ENCODE peak calls at places on chromosomes 6 and 20, in five cellular contexts. One of them, this sample, is unnamed.

GRCh38 chr6:45569210-45569945 is 191.6 kb upstream of the SUPT3H start:
- DNase-seq in effector CD8-positive, alpha-beta T cell: no peak
- DNase-seq in endothelial cell of umbilical vein: no peak
- DNase-seq in A172: peak
- DNase-seq in activated T-cell treated with anti-CD3 and anti-CD28 coated beads, Interleukin-2, amount 50 U/mL, for 72 hours: no peak
- DNase-seq in this sample: peak

GRCh38 chr6:29762781-29763214 is 39.6 kb downstream of the HLA-F start:
- DNase-seq in endothelial cell of umbilical vein: no peak
- DNase-seq in effector CD8-positive, alpha-beta T cell: no peak
- DNase-seq in A172: no peak
- DNase-seq in activated T-cell treated with anti-CD3 and anti-CD28 coated beads, Interleukin-2, amount 50 U/mL, for 72 hours: no peak
- DNase-seq in this sample: no peak

GRCh38 chr6:119379809-119380208 is 30.2 kb upstream of the MAN1A1 start:
- DNase-seq in effector CD8-positive, alpha-beta T cell: no peak
- DNase-seq in activated T-cell treated with anti-CD3 and anti-CD28 coated beads, Interleukin-2, amount 50 U/mL, for 72 hours: no peak
- DNase-seq in endothelial cell of umbilical vein: no peak
- DNase-seq in A172: no peak
- DNase-seq in this sample: no peak

GRCh38 chr6:17908831-17909230 is 78.6 kb downstream of the KIF13A start:
- DNase-seq in endothelial cell of umbilical vein: no peak
- DNase-seq in effector CD8-positive, alpha-beta T cell: no peak
- DNase-seq in activated T-cell treated with anti-CD3 and anti-CD28 coated beads, Interleukin-2, amount 50 U/mL, for 72 hours: no peak
- DNase-seq in A172: no peak
- DNase-seq in this sample: no peak

GRCh38 chr6:45075246-45075645 is 252.9 kb upstream of the RUNX2 start:
- DNase-seq in effector CD8-positive, alpha-beta T cell: no peak
- DNase-seq in activated T-cell treated with anti-CD3 and anti-CD28 coated beads, Interleukin-2, amount 50 U/mL, for 72 hours: no peak
- DNase-seq in endothelial cell of umbilical vein: peak
- DNase-seq in A172: peak
- DNase-seq in this sample: no peak

GRCh38 chr20:47318027-47318595 is 38.4 kb downstream of the ZMYND8 start:
- DNase-seq in activated T-cell treated with anti-CD3 and anti-CD28 coated beads, Interleukin-2, amount 50 U/mL, for 72 hours: no peak
- DNase-seq in endothelial cell of umbilical vein: no peak
- DNase-seq in A172: peak
- DNase-seq in effector CD8-positive, alpha-beta T cell: no peak
- DNase-seq in this sample: no peak

GRCh38 chr6:140485740-140486467 is 1111.5 kb upstream of the CITED2 start:
- DNase-seq in effector CD8-positive, alpha-beta T cell: no peak
- DNase-seq in A172: peak
- DNase-seq in activated T-cell treated with anti-CD3 and anti-CD28 coated beads, Interleukin-2, amount 50 U/mL, for 72 hours: no peak
- DNase-seq in endothelial cell of umbilical vein: peak
- DNase-seq in this sample: no peak

GRCh38 chr20:992801-993535 is 9.1 kb downstream of the RSPO4 start:
- DNase-seq in A172: no peak
- DNase-seq in endothelial cell of umbilical vein: no peak
- DNase-seq in activated T-cell treated with anti-CD3 and anti-CD28 coated beads, Interleukin-2, amount 50 U/mL, for 72 hours: no peak
- DNase-seq in effector CD8-positive, alpha-beta T cell: no peak
- DNase-seq in this sample: no peak

GRCh38 chr6:153872946-153873345 is 166.1 kb upstream of the OPRM1 start:
- DNase-seq in activated T-cell treated with anti-CD3 and anti-CD28 coated beads, Interleukin-2, amount 50 U/mL, for 72 hours: no peak
- DNase-seq in endothelial cell of umbilical vein: no peak
- DNase-seq in A172: peak
- DNase-seq in effector CD8-positive, alpha-beta T cell: no peak
- DNase-seq in this sample: no peak

GRCh38 chr6:167031082-167031709 is 32.0 kb downstream of the CEP43 start:
- DNase-seq in A172: peak
- DNase-seq in effector CD8-positive, alpha-beta T cell: no peak
- DNase-seq in endothelial cell of umbilical vein: no peak
- DNase-seq in activated T-cell treated with anti-CD3 and anti-CD28 coated beads, Interleukin-2, amount 50 U/mL, for 72 hours: no peak
- DNase-seq in this sample: no peak

GRCh38 chr20:40766790-40767529 is 77.9 kb upstream of the MAFB start:
- DNase-seq in A172: no peak
- DNase-seq in endothelial cell of umbilical vein: no peak
- DNase-seq in activated T-cell treated with anti-CD3 and anti-CD28 coated beads, Interleukin-2, amount 50 U/mL, for 72 hours: no peak
- DNase-seq in effector CD8-positive, alpha-beta T cell: no peak
- DNase-seq in this sample: no peak

GRCh38 chr6:26170181-26170580 is 83.0 kb downstream of the HFE start:
- DNase-seq in endothelial cell of umbilical vein: no peak
- DNase-seq in effector CD8-positive, alpha-beta T cell: no peak
- DNase-seq in activated T-cell treated with anti-CD3 and anti-CD28 coated beads, Interleukin-2, amount 50 U/mL, for 72 hours: no peak
- DNase-seq in A172: no peak
- DNase-seq in this sample: no peak

GRCh38 chr20:45963059-45964011 is 8.7 kb downstream of the ZNF335 start:
- DNase-seq in A172: peak
- DNase-seq in endothelial cell of umbilical vein: peak
- DNase-seq in activated T-cell treated with anti-CD3 and anti-CD28 coated beads, Interleukin-2, amount 50 U/mL, for 72 hours: no peak
- DNase-seq in effector CD8-positive, alpha-beta T cell: no peak
- DNase-seq in this sample: no peak

GRCh38 chr6:136921936-136922679 is at the start of gene SLC35D3:
- DNase-seq in A172: no peak
- DNase-seq in effector CD8-positive, alpha-beta T cell: no peak
- DNase-seq in activated T-cell treated with anti-CD3 and anti-CD28 coated beads, Interleukin-2, amount 50 U/mL, for 72 hours: peak
- DNase-seq in endothelial cell of umbilical vein: peak
- DNase-seq in this sample: no peak

GRCh38 chr20:57435498-57436222 is 44.5 kb downstream of the RBM38 start:
- DNase-seq in effector CD8-positive, alpha-beta T cell: peak
- DNase-seq in activated T-cell treated with anti-CD3 and anti-CD28 coated beads, Interleukin-2, amount 50 U/mL, for 72 hours: no peak
- DNase-seq in endothelial cell of umbilical vein: no peak
- DNase-seq in A172: peak
- DNase-seq in this sample: peak

GRCh38 chr6:102114402-102114801 is 720.9 kb downstream of the GRIK2 start:
- DNase-seq in activated T-cell treated with anti-CD3 and anti-CD28 coated beads, Interleukin-2, amount 50 U/mL, for 72 hours: no peak
- DNase-seq in effector CD8-positive, alpha-beta T cell: no peak
- DNase-seq in endothelial cell of umbilical vein: no peak
- DNase-seq in A172: no peak
- DNase-seq in this sample: no peak

GRCh38 chr20:38001981-38002380 is 31.3 kb downstream of the TTI1 start:
- DNase-seq in endothelial cell of umbilical vein: peak
- DNase-seq in A172: no peak
- DNase-seq in activated T-cell treated with anti-CD3 and anti-CD28 coated beads, Interleukin-2, amount 50 U/mL, for 72 hours: peak
- DNase-seq in effector CD8-positive, alpha-beta T cell: no peak
- DNase-seq in this sample: no peak

GRCh38 chr6:35663447-35664235 is 25.1 kb downstream of the FKBP5 start:
- DNase-seq in activated T-cell treated with anti-CD3 and anti-CD28 coated beads, Interleukin-2, amount 50 U/mL, for 72 hours: no peak
- DNase-seq in endothelial cell of umbilical vein: peak
- DNase-seq in effector CD8-positive, alpha-beta T cell: no peak
- DNase-seq in A172: peak
- DNase-seq in this sample: no peak

GRCh38 chr20:51156041-51156795 is 133.3 kb upstream of the KCNG1 start:
- DNase-seq in A172: no peak
- DNase-seq in effector CD8-positive, alpha-beta T cell: no peak
- DNase-seq in activated T-cell treated with anti-CD3 and anti-CD28 coated beads, Interleukin-2, amount 50 U/mL, for 72 hours: no peak
- DNase-seq in endothelial cell of umbilical vein: no peak
- DNase-seq in this sample: no peak

GRCh38 chr6:124633655-124634054 is 328.6 kb upstream of the RNF217 start:
- DNase-seq in A172: no peak
- DNase-seq in endothelial cell of umbilical vein: no peak
- DNase-seq in activated T-cell treated with anti-CD3 and anti-CD28 coated beads, Interleukin-2, amount 50 U/mL, for 72 hours: no peak
- DNase-seq in effector CD8-positive, alpha-beta T cell: no peak
- DNase-seq in this sample: no peak

GRCh38 chr6:44050872-44051421 is 76.3 kb downstream of the MRPL14 start:
- DNase-seq in effector CD8-positive, alpha-beta T cell: no peak
- DNase-seq in A172: no peak
- DNase-seq in activated T-cell treated with anti-CD3 and anti-CD28 coated beads, Interleukin-2, amount 50 U/mL, for 72 hours: no peak
- DNase-seq in endothelial cell of umbilical vein: no peak
- DNase-seq in this sample: no peak

GRCh38 chr6:125123468-125124249 is 29.9 kb upstream of the TPD52L1 start:
- DNase-seq in effector CD8-positive, alpha-beta T cell: no peak
- DNase-seq in A172: no peak
- DNase-seq in activated T-cell treated with anti-CD3 and anti-CD28 coated beads, Interleukin-2, amount 50 U/mL, for 72 hours: no peak
- DNase-seq in endothelial cell of umbilical vein: no peak
- DNase-seq in this sample: no peak

GRCh38 chr6:3205913-3206312 is 21.5 kb downstream of the TUBB2B start:
- DNase-seq in endothelial cell of umbilical vein: no peak
- DNase-seq in A172: peak
- DNase-seq in activated T-cell treated with anti-CD3 and anti-CD28 coated beads, Interleukin-2, amount 50 U/mL, for 72 hours: no peak
- DNase-seq in effector CD8-positive, alpha-beta T cell: no peak
- DNase-seq in this sample: no peak

GRCh38 chr6:109687271-109687721 is 3.7 kb downstream of the AK9 start:
- DNase-seq in endothelial cell of umbilical vein: peak
- DNase-seq in A172: peak
- DNase-seq in effector CD8-positive, alpha-beta T cell: no peak
- DNase-seq in activated T-cell treated with anti-CD3 and anti-CD28 coated beads, Interleukin-2, amount 50 U/mL, for 72 hours: peak
- DNase-seq in this sample: no peak

GRCh38 chr20:35306931-35307517 is 14.8 kb upstream of the FAM83C start:
- DNase-seq in A172: peak
- DNase-seq in endothelial cell of umbilical vein: peak
- DNase-seq in effector CD8-positive, alpha-beta T cell: no peak
- DNase-seq in activated T-cell treated with anti-CD3 and anti-CD28 coated beads, Interleukin-2, amount 50 U/mL, for 72 hours: peak
- DNase-seq in this sample: no peak

GRCh38 chr6:143060806-143061596 is at the start of gene AIG1:
- DNase-seq in effector CD8-positive, alpha-beta T cell: peak
- DNase-seq in A172: peak
- DNase-seq in activated T-cell treated with anti-CD3 and anti-CD28 coated beads, Interleukin-2, amount 50 U/mL, for 72 hours: peak
- DNase-seq in endothelial cell of umbilical vein: peak
- DNase-seq in this sample: peak

GRCh38 chr20:32761831-32762753 is at the start of gene DNMT3B:
- DNase-seq in endothelial cell of umbilical vein: peak
- DNase-seq in A172: peak
- DNase-seq in activated T-cell treated with anti-CD3 and anti-CD28 coated beads, Interleukin-2, amount 50 U/mL, for 72 hours: peak
- DNase-seq in effector CD8-positive, alpha-beta T cell: peak
- DNase-seq in this sample: peak

GRCh38 chr6:161557333-161558107 is 283.7 kb upstream of the AGPAT4 start:
- DNase-seq in effector CD8-positive, alpha-beta T cell: no peak
- DNase-seq in activated T-cell treated with anti-CD3 and anti-CD28 coated beads, Interleukin-2, amount 50 U/mL, for 72 hours: no peak
- DNase-seq in endothelial cell of umbilical vein: no peak
- DNase-seq in A172: no peak
- DNase-seq in this sample: no peak

GRCh38 chr20:43728686-43729255 is 2.0 kb upstream of the GTSF1L start:
- DNase-seq in endothelial cell of umbilical vein: no peak
- DNase-seq in effector CD8-positive, alpha-beta T cell: no peak
- DNase-seq in activated T-cell treated with anti-CD3 and anti-CD28 coated beads, Interleukin-2, amount 50 U/mL, for 72 hours: no peak
- DNase-seq in A172: no peak
- DNase-seq in this sample: no peak

GRCh38 chr6:16704706-16705402 is 56.4 kb downstream of the ATXN1 start:
- DNase-seq in effector CD8-positive, alpha-beta T cell: no peak
- DNase-seq in A172: peak
- DNase-seq in endothelial cell of umbilical vein: peak
- DNase-seq in activated T-cell treated with anti-CD3 and anti-CD28 coated beads, Interleukin-2, amount 50 U/mL, for 72 hours: peak
- DNase-seq in this sample: no peak

GRCh38 chr6:116370328-116370716 is 425 bp upstream of the DSE start:
- DNase-seq in activated T-cell treated with anti-CD3 and anti-CD28 coated beads, Interleukin-2, amount 50 U/mL, for 72 hours: no peak
- DNase-seq in A172: no peak
- DNase-seq in endothelial cell of umbilical vein: no peak
- DNase-seq in effector CD8-positive, alpha-beta T cell: no peak
- DNase-seq in this sample: no peak

GRCh38 chr6:67634199-67634598 is 1000.9 kb upstream of the ADGRB3 start:
- DNase-seq in A172: no peak
- DNase-seq in effector CD8-positive, alpha-beta T cell: no peak
- DNase-seq in activated T-cell treated with anti-CD3 and anti-CD28 coated beads, Interleukin-2, amount 50 U/mL, for 72 hours: no peak
- DNase-seq in endothelial cell of umbilical vein: no peak
- DNase-seq in this sample: no peak

GRCh38 chr6:15473741-15474161 is 189.1 kb downstream of the DTNBP1 start:
- DNase-seq in activated T-cell treated with anti-CD3 and anti-CD28 coated beads, Interleukin-2, amount 50 U/mL, for 72 hours: no peak
- DNase-seq in endothelial cell of umbilical vein: peak
- DNase-seq in effector CD8-positive, alpha-beta T cell: no peak
- DNase-seq in A172: no peak
- DNase-seq in this sample: no peak

GRCh38 chr20:62721511-62722197 is 13.0 kb downstream of the NTSR1 start:
- DNase-seq in effector CD8-positive, alpha-beta T cell: no peak
- DNase-seq in A172: peak
- DNase-seq in activated T-cell treated with anti-CD3 and anti-CD28 coated beads, Interleukin-2, amount 50 U/mL, for 72 hours: no peak
- DNase-seq in endothelial cell of umbilical vein: no peak
- DNase-seq in this sample: no peak

GRCh38 chr6:33746036-33746600 is 587 bp downstream of the IP6K3 start:
- DNase-seq in effector CD8-positive, alpha-beta T cell: no peak
- DNase-seq in A172: peak
- DNase-seq in endothelial cell of umbilical vein: no peak
- DNase-seq in activated T-cell treated with anti-CD3 and anti-CD28 coated beads, Interleukin-2, amount 50 U/mL, for 72 hours: no peak
- DNase-seq in this sample: peak

GRCh38 chr6:110875548-110876169 is 1.1 kb downstream of the AMD1 start:
- DNase-seq in endothelial cell of umbilical vein: peak
- DNase-seq in activated T-cell treated with anti-CD3 and anti-CD28 coated beads, Interleukin-2, amount 50 U/mL, for 72 hours: peak
- DNase-seq in A172: no peak
- DNase-seq in effector CD8-positive, alpha-beta T cell: peak
- DNase-seq in this sample: peak